ENCODE peak calls at places on chromosomes 11 and 22, in five cellular contexts. N is mucosa of descending colon, J is AG04450, F is AG09309, L is left lung. I is an unnamed sample.

GRCh38 chr11:41786087-41786486 is 326.6 kb upstream of the LRRC4C start:
- DNase-seq in N (no peak), J (no peak), F (no peak), L (no peak), I (no peak)

GRCh38 chr22:46079861-46080821 is 70.2 kb upstream of the PPARA start:
- DNase-seq in N (peak; percentile 72), J (no peak), F (peak; percentile 80), L (peak; percentile 73), I (peak; percentile 92)

GRCh38 chr11:65871811-65872548 is 620 bp downstream of the EFEMP2 start:
- DNase-seq in N (peak; percentile 58), J (no peak), F (no peak), L (no peak), I (peak; percentile 58)

GRCh38 chr22:44880588-44881245 is 128.3 kb downstream of the ARHGAP8 start:
- DNase-seq in N (no peak), J (no peak), F (no peak), L (no peak), I (no peak)

GRCh38 chr11:10397226-10397987 is 57.7 kb upstream of the AMPD3 start:
- DNase-seq in N (no peak), J (no peak), F (no peak), L (no peak), I (no peak)

GRCh38 chr11:88398372-88399140 is 61.0 kb upstream of the CTSC start:
- DNase-seq in N (no peak), J (no peak), F (no peak), L (no peak), I (no peak)

GRCh38 chr11:1785749-1786261 is 22.1 kb upstream of the CTSD start:
- DNase-seq in N (no peak), J (no peak), F (no peak), L (peak; percentile 75), I (no peak)

GRCh38 chr11:105179542-105180278 is 40.1 kb upstream of the CARD18 start:
- DNase-seq in N (no peak), J (no peak), F (no peak), L (no peak), I (no peak)

GRCh38 chr11:74237541-74237940 is 66.5 kb downstream of the PPME1 start:
- DNase-seq in N (no peak), J (no peak), F (no peak), L (no peak), I (no peak)

GRCh38 chr11:124194696-124195418 is 11.7 kb downstream of the OR10D3 start:
- DNase-seq in N (no peak), J (peak; percentile 32), F (peak; percentile 10), L (no peak), I (no peak)

GRCh38 chr11:84413547-84413946 is 1127.4 kb upstream of the CCDC90B start:
- DNase-seq in N (no peak), J (no peak), F (no peak), L (no peak), I (no peak)

GRCh38 chr11:96199563-96200025 is 143.4 kb downstream of the MAML2 start:
- DNase-seq in N (no peak), J (no peak), F (peak; percentile 60), L (no peak), I (no peak)

GRCh38 chr22:20086763-20087162 is 6.7 kb downstream of the DGCR8 start:
- DNase-seq in N (peak; percentile 6), J (no peak), F (no peak), L (no peak), I (no peak)

GRCh38 chr11:131372243-131372930 is 2.0 kb downstream of the NTM start:
- DNase-seq in N (no peak), J (no peak), F (no peak), L (no peak), I (no peak)

GRCh38 chr11:120467627-120468026 is 43.9 kb upstream of the GRIK4 start:
- DNase-seq in N (no peak), J (no peak), F (no peak), L (no peak), I (no peak)

GRCh38 chr22:46006379-46007002 is 29.5 kb upstream of the WNT7B start:
- DNase-seq in N (peak; percentile 92), J (peak; percentile 65), F (no peak), L (peak; percentile 92), I (peak; percentile 92)

GRCh38 chr11:24400059-24400665 is 96.7 kb upstream of the LUZP2 start:
- DNase-seq in N (no peak), J (no peak), F (no peak), L (no peak), I (no peak)

GRCh38 chr22:45462034-45462655 is 40.5 kb upstream of the FBLN1 start:
- DNase-seq in N (no peak), J (no peak), F (no peak), L (no peak), I (no peak)

GRCh38 chr11:95734009-95734572 is 55.5 kb downstream of the FAM76B start:
- DNase-seq in N (no peak), J (no peak), F (no peak), L (no peak), I (no peak)

GRCh38 chr11:102722804-102723203 is 1.9 kb downstream of the MMP8 start:
- DNase-seq in N (no peak), J (no peak), F (no peak), L (no peak), I (no peak)

GRCh38 chr11:27913650-27914049 is 194.3 kb downstream of the KIF18A start:
- DNase-seq in N (no peak), J (no peak), F (no peak), L (no peak), I (no peak)

GRCh38 chr11:111461460-111462240 is 50.5 kb downstream of the BTG4 start:
- DNase-seq in N (no peak), J (no peak), F (no peak), L (no peak), I (no peak)

GRCh38 chr11:19674420-19674819 is 38.2 kb upstream of the NAV2 start:
- DNase-seq in N (no peak), J (no peak), F (no peak), L (peak; percentile 48), I (no peak)

GRCh38 chr22:39110631-39111561 is 13.9 kb downstream of the APOBEC3H start:
- DNase-seq in N (no peak), J (no peak), F (no peak), L (no peak), I (no peak)

GRCh38 chr11:8062781-8063257 is 18.2 kb upstream of the TUB start:
- DNase-seq in N (no peak), J (no peak), F (no peak), L (peak; percentile 18), I (no peak)

GRCh38 chr11:130383363-130384168 is 44.8 kb downstream of the ADAMTS8 start:
- DNase-seq in N (no peak), J (peak; percentile 97), F (peak; percentile 71), L (no peak), I (no peak)

GRCh38 chr11:79520086-79520485 is 79.3 kb upstream of the TENM4 start:
- DNase-seq in N (no peak), J (no peak), F (no peak), L (no peak), I (no peak)

GRCh38 chr11:68206211-68206610 is 6.9 kb downstream of the KMT5B start:
- DNase-seq in N (no peak), J (no peak), F (no peak), L (no peak), I (no peak)

GRCh38 chr11:120153221-120153620 is 15.3 kb upstream of the TRIM29 start:
- DNase-seq in N (no peak), J (no peak), F (no peak), L (no peak), I (no peak)

GRCh38 chr11:1205121-1205986 is 17.5 kb upstream of the MUC5B start:
- DNase-seq in N (peak; percentile 50), J (no peak), F (no peak), L (no peak), I (peak; percentile 51)

GRCh38 chr11:85717360-85717927 is 31.4 kb upstream of the CCDC89 start:
- DNase-seq in N (no peak), J (no peak), F (no peak), L (no peak), I (no peak)

GRCh38 chr11:85721191-85721590 is 35.2 kb upstream of the CCDC89 start:
- DNase-seq in N (no peak), J (no peak), F (no peak), L (no peak), I (no peak)

GRCh38 chr11:85723088-85723487 is 37.1 kb upstream of the CCDC89 start:
- DNase-seq in N (no peak), J (no peak), F (no peak), L (no peak), I (no peak)

GRCh38 chr11:85718991-85719807 is 33.2 kb upstream of the CCDC89 start:
- DNase-seq in N (peak; percentile 49), J (peak; percentile 97), F (peak; percentile 96), L (peak; percentile 32), I (peak; percentile 46)

GRCh38 chr11:85718126-85718943 is 32.3 kb upstream of the CCDC89 start:
- DNase-seq in N (no peak), J (no peak), F (no peak), L (no peak), I (no peak)
- H3K4me3 ChIP-seq in N (no peak overlapping the region), J (peak overlapping the region; percentile 64), F (peak overlapping the region; percentile 34), L (no peak overlapping the region), I (no peak overlapping the region)

DNA sequence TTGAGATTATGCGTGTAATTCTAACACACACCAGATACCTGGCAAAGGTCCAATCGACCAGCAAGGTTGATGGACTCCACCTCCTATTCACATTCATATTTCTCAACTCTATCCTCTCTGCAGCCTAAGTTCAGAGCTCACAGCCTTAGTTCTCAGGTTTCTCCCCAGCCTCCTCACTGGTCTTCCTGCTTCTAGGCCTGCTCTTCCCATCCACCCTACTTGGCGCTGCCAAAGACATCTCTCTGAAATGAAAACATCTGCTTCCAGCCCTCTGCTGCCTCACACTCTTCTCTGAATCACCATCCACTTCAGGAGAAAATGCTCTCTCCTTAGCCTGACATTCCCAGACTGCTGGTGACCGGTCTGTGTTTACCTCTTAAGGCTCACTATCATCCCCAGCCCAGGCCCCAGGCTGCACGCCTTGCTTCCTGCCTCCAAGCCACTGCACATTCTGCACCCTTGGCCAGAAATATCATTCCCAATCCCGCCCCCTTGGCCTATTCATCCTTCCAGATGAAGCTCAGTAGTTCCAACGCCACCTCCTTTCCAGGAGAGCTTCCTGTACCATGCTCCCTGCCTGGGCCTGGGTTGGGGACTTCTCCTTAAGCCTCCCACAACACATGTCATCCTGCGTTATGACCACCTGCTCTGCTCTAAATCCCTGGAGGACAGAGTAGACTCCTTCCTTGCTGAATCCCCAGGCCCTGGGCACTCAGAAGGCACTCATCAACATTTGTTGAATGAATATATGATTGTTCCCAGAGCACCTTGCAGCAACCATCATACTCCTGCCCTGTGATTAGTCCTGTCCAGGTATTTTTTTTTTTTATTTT is 3.5 kb downstream of the ARRB1 start:
- DNase-seq in N (no peak), J (peak; percentile 93), F (peak; percentile 67), L (no peak), I (no peak)
- H3K4me3 ChIP-seq in N (no peak overlapping the region), J (peak overlapping the region; percentile 7), F (no peak overlapping the region), L (no peak overlapping the region), I (no peak overlapping the region)

GRCh38 chr11:122852071-122852831 is 14.0 kb downstream of the CRTAM start:
- DNase-seq in N (no peak), J (no peak), F (no peak), L (no peak), I (no peak)
- H3K4me3 ChIP-seq in N (no peak overlapping the region), J (no peak overlapping the region), F (no peak overlapping the region), L (no peak overlapping the region), I (no peak overlapping the region)

DNA sequence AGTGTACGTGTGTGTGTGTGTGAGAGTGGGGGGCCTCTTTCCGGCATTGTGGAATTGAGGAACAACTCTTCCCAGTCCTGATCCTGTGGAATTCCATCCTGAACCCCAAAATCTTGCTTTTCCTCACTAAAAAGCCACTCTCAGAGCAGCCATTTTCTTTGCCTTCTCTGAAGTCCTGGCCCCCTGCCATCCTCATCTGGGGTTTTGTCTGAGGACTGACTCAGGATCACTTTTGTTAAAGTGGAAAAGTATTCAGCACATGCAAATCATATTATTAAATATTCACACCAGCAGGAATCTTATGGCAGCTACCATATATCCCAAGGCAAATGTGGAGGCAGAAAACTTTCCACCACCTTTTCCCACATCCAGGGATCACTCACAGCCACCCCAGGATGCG is 3.7 kb downstream of the SCN4B start:
- DNase-seq in N (no peak), J (no peak), F (no peak), L (no peak), I (no peak)
- H3K4me3 ChIP-seq in N (no peak overlapping the region), J (no peak overlapping the region), F (no peak overlapping the region), L (no peak overlapping the region), I (no peak overlapping the region)

I was measured in RWPE2.